ENCODE peak calls at places on chromosomes 5 and 9, in four cellular contexts. B is lower leg skin, M is AG04450, J is transverse colon. C is an unnamed sample.

GRCh38 chr9:21266733-21267132 is 26.9 kb upstream of the IFNA14 start:
- DNase-seq in J (no peak), B (no peak), M (no peak), C (no peak)

GRCh38 chr5:87127426-87127825 is 140.3 kb upstream of the RASA1 start:
- DNase-seq in M (peak), J (no peak), B (no peak), C (no peak)

GRCh38 chr5:94632024-94632423 is 13.6 kb downstream of the SLF1 start:
- DNase-seq in B (no peak), M (no peak), J (no peak), C (no peak)

GRCh38 chr5:95043234-95043633 is 241.7 kb downstream of the MCTP1 start:
- DNase-seq in M (no peak), J (no peak), B (no peak), C (no peak)

GRCh38 chr5:119400248-119400647 is 44.4 kb downstream of the TNFAIP8 start:
- DNase-seq in B (no peak), M (no peak), J (no peak), C (no peak)

GRCh38 chr5:74519161-74519571 is 121.4 kb downstream of the ENC1 start:
- DNase-seq in B (no peak), M (no peak), J (no peak), C (no peak)

GRCh38 chr5:81767938-81768337 is 17.0 kb upstream of the SSBP2 start:
- DNase-seq in B (no peak), J (no peak), M (no peak), C (no peak)

GRCh38 chr9:13804532-13804931 is 509.4 kb downstream of the NFIB start:
- DNase-seq in B (no peak), M (no peak), J (no peak), C (no peak)

GRCh38 chr9:3331801-3332200 is 194.0 kb downstream of the RFX3 start:
- DNase-seq in M (no peak), J (no peak), B (no peak), C (no peak)

DNA sequence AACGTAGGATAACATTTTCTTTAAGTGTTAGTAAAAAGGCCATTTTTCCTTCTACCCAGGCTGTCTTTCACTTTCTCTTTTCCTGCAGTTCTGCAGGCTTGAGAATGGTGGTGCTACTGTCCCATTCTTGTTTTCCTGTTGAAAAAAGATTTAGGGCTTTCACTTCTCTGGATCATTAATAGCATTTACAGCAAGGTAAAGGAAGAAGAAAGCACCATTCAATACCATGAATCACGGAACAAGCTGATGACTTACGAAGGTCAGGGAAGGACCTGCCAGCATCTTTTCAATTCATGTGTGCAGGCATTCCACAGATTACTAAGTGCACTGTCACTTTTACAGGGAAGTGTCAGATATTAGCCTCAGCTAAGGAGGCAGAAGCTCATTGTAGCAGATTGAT is 292.8 kb downstream of the YTHDC2 start:
- DNase-seq in J (no peak), B (no peak), M (no peak), C (peak)
- TF ChIP-seq CTCF in J (no peak), B (no peak), M (peak), C (peak)

GRCh38 chr5:149132474-149132873 is 8.8 kb upstream of the ABLIM3 start:
- DNase-seq in M (no peak), J (no peak), B (no peak), C (no peak)

GRCh38 chr5:149134778-149135169 is 6.5 kb upstream of the ABLIM3 start:
- DNase-seq in M (no peak), B (no peak), J (no peak), C (no peak)

GRCh38 chr5:149138182-149138923 is 2.9 kb upstream of the ABLIM3 start:
- DNase-seq in J (no peak), M (no peak), B (no peak), C (no peak)

GRCh38 chr5:149133795-149134777 is 7.2 kb upstream of the ABLIM3 start:
- DNase-seq in B (no peak), M (no peak), J (no peak), C (no peak)

DNA sequence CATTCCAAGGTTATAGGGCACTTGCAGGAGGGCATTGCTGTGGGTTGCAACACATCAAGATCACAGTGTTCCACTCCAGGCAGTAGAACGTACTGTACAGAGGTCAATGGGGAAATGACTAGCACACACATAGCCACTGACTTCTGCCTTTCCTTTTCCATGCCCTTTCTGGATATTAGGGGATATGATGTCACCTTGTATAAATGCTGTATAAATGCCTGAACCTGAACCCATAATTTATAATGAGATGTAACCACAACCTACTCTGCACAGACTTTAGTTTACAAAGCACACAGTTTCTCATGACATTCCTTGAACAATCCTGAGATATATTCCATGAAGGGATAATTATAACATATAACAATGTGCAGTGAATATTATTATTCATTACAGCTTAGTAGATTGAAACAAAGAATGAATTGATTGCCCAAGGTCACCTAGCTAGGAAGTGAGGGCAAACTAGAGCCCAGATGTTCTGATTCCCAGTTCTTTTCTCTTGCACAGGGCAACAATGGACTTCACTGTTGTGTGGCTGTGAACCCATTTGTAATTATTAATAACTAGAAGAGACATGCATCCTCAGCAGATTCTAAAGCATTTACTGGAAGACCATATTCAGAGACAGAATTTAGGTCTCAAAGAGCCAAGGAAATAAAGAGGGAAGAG is 5.6 kb upstream of the ABLIM3 start:
- DNase-seq in B (no peak), J (no peak), M (peak), C (no peak)
- H3K4me3 ChIP-seq in B (no peak), J (no peak), M (no peak), C (no peak)

GRCh38 chr5:5062903-5063302 is 77.2 kb upstream of the ADAMTS16 start:
- DNase-seq in B (no peak), M (no peak), J (no peak), C (no peak)

GRCh38 chr5:5061836-5062235 is 78.3 kb upstream of the ADAMTS16 start:
- DNase-seq in M (no peak), J (no peak), B (no peak), C (no peak)

GRCh38 chr5:5065472-5065871 is 74.7 kb upstream of the ADAMTS16 start:
- DNase-seq in M (no peak), J (no peak), B (no peak), C (no peak)

GRCh38 chr5:5066276-5067186 is 73.6 kb upstream of the ADAMTS16 start:
- DNase-seq in B (no peak), J (no peak), M (no peak), C (no peak)

DNA sequence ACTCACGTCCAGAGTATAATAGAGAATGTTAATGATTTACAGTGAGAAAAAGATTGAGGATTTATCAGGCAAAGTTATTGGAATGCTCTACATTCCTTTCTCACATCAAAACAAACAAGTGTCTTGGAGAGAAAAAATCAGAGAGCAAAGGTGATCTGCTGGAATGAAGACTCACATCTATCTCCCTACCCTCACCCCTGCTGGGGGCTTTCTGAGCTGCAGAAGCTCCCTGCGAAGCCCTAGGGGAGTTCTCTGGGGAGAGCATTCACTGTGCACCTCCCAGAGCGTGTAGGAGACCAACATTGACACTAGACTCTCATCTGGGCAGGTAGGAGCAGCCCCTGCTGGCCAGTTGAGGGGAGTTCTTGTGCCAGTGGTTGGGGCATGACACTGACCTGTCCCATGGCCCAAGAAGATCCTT is 76.6 kb upstream of the ADAMTS16 start:
- DNase-seq in M (no peak), J (no peak), B (no peak), C (no peak)
- TF ChIP-seq CTCF in M (no peak), J (no peak), B (no peak), C (no peak)

GRCh38 chr9:89154651-89155336 is 23.8 kb downstream of the SHC3 start:
- DNase-seq in B (no peak), M (peak), J (no peak), C (no peak)
- H3K4me3 ChIP-seq in B (no peak), M (no peak), J (no peak), C (no peak)

GRCh38 chr5:29005386-29005785 is 1967.0 kb upstream of the CDH9 start:
- DNase-seq in M (no peak), J (no peak), B (no peak), C (no peak)
- TF ChIP-seq CTCF in M (no peak), J (no peak), B (no peak), C (peak)

GRCh38 chr5:43674536-43674935 is 71.6 kb downstream of the NNT start:
- DNase-seq in B (no peak), J (no peak), M (no peak), C (no peak)

GRCh38 chr5:43679214-43679613 is 76.2 kb downstream of the NNT start:
- DNase-seq in M (no peak), J (no peak), B (no peak), C (no peak)

GRCh38 chr5:43677241-43677640 is 74.3 kb downstream of the NNT start:
- DNase-seq in B (peak), J (no peak), M (no peak), C (no peak)

GRCh38 chr5:43676083-43676840 is 73.3 kb downstream of the NNT start:
- DNase-seq in J (no peak), M (no peak), B (no peak), C (no peak)

GRCh38 chr5:43675357-43675756 is 72.4 kb downstream of the NNT start:
- DNase-seq in M (no peak), B (no peak), J (no peak), C (no peak)
- H3K4me3 ChIP-seq in M (no peak), B (no peak), J (no peak), C (no peak)